ENCODE peak calls at places on chromosomes 3 and 15, in four cellular contexts. U is IMR-90, J is fibroblast of mammary gland, L is endodermal cell. D is an unnamed sample.

GRCh38 chr3:57727096-57727495 is 29.0 kb upstream of the SLMAP start:
- DNase-seq in U (peak), J (peak), L (no peak), D (peak)

GRCh38 chr15:52710050-52710709 is 31.0 kb upstream of the ATOSA start:
- DNase-seq in U (no peak), J (peak), L (no peak), D (peak)

GRCh38 chr15:46174122-46174521 is 539.3 kb downstream of the SQOR start:
- DNase-seq in U (no peak), J (no peak), L (no peak), D (no peak)

GRCh38 chr15:85792872-85793621 is 1.7 kb downstream of the KLHL25 start:
- DNase-seq in U (no peak), J (no peak), L (no peak), D (no peak)

GRCh38 chr3:156483961-156484787 is 70.7 kb downstream of the SSR3 start:
- DNase-seq in U (peak), J (peak), L (no peak), D (peak)

GRCh38 chr3:111577798-111578685 is 17.1 kb downstream of the ZBED2 start:
- DNase-seq in U (peak), J (peak), L (no peak), D (peak)

GRCh38 chr3:19149388-19149787 is 1.1 kb downstream of the KCNH8 start:
- DNase-seq in U (no peak), J (peak), L (peak), D (peak)

GRCh38 chr15:69609176-69609575 is 156.6 kb downstream of the RPLP1 start:
- DNase-seq in U (peak), J (peak), L (peak), D (no peak)

GRCh38 chr15:56038015-56038414 is 44.6 kb upstream of the NEDD4 start:
- DNase-seq in U (peak), J (peak), L (no peak), D (no peak)

GRCh38 chr3:36908647-36909180 is 36.1 kb downstream of the TRANK1 start:
- DNase-seq in U (no peak), J (no peak), L (no peak), D (no peak)

GRCh38 chr15:57920916-57921315 is 144.6 kb downstream of the ALDH1A2 start:
- DNase-seq in U (no peak), J (peak), L (no peak), D (no peak)

GRCh38 chr3:97232635-97233034 is 418.2 kb downstream of the EPHA6 start:
- DNase-seq in U (no peak), J (no peak), L (no peak), D (peak)

GRCh38 chr3:121855555-121855954 is 20.5 kb downstream of the EAF2 start:
- DNase-seq in U (no peak), J (peak), L (peak), D (peak)

GRCh38 chr3:102295756-102296155 is 139.1 kb upstream of the ZPLD1 start:
- DNase-seq in U (no peak), J (no peak), L (no peak), D (no peak)

GRCh38 chr3:62587579-62588031 is 214.3 kb upstream of the FEZF2 start:
- DNase-seq in U (peak), J (peak), L (no peak), D (peak)

GRCh38 chr15:31364301-31365031 is 37.8 kb downstream of the KLF13 start:
- DNase-seq in U (no peak), J (no peak), L (peak), D (peak)

GRCh38 chr15:96414875-96415274 is 84.4 kb downstream of the NR2F2 start:
- DNase-seq in U (no peak), J (no peak), L (no peak), D (no peak)

GRCh38 chr15:96415513-96416217 is 85.2 kb downstream of the NR2F2 start:
- DNase-seq in U (no peak), J (no peak), L (no peak), D (no peak)

GRCh38 chr15:96416934-96417759 is 86.6 kb downstream of the NR2F2 start:
- DNase-seq in U (peak), J (peak), L (peak), D (peak)

GRCh38 chr15:96417760-96418130 is 87.2 kb downstream of the NR2F2 start:
- DNase-seq in U (no peak), J (no peak), L (no peak), D (no peak)

GRCh38 chr15:96416218-96416933 is 85.9 kb downstream of the NR2F2 start:
- DNase-seq in U (no peak), J (no peak), L (peak), D (no peak)
- H3K4me3 ChIP-seq in U (no peak), J (peak), L (peak), D (peak)

GRCh38 chr3:191388823-191389222 is 58.5 kb upstream of the UTS2B start:
- DNase-seq in U (no peak), J (peak), L (no peak), D (no peak)
- TF ChIP-seq CTCF in U (peak), J (peak), L (peak), D (no peak)

GRCh38 chr3:143974877-143975238 is 3.2 kb downstream of the DIPK2A start:
- DNase-seq in U (peak), J (peak), L (no peak), D (peak)
- H3K4me3 ChIP-seq in U (no peak), J (peak), L (peak), D (peak)

GRCh38 chr3:42247576-42248027 is 18.4 kb downstream of the CCK start:
- DNase-seq in U (peak), J (peak), L (peak), D (peak)
- TF ChIP-seq CTCF in U (peak), J (peak), L (peak), D (peak)

DNA sequence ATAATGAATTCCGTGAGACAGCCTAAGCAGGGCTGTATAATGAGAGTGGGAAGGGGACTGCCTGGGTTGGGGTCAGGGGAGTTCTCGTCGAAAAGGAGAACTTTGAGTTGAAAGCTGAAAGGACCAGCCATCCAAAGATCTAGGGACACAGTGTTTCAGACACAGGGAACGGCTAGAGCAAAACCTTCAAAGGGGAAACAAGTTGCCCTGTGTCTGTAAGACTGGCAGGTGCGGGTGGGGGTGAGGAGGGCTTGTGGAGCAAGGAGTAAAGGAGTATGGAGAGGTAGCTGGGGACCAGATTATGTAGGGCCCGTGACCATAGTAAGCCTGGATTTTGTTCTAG is 1.3 kb upstream of the SRP14 start:
- DNase-seq in U (no peak), J (no peak), L (no peak), D (no peak)
- H3K4me3 ChIP-seq in U (no peak), J (peak), L (no peak), D (no peak)

DNA sequence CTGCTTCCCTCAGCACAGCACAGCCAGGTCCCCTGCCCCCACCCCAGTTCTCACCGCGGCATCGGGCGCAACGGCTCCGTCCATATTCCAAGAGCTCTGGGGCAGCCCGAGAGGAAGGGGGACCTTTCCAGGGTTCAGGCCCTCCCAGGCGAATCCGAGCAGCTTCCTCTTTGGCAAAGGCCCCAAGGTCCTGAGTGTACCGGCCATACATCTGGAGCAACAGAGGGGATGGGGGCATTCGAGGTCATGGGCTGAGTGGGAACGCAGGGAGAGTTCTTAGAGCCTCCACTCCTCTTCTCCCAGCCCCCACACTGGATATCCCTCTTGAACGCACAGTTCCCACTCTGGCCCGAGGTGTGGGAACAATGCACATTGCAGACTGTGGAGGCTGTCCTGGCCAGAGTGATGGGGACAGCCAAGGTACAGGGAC is 2.5 kb downstream of the CLCN2 start:
- DNase-seq in U (no peak), J (no peak), L (no peak), D (no peak)
- TF ChIP-seq CTCF in U (no peak), J (no peak), L (no peak), D (no peak)

DNA sequence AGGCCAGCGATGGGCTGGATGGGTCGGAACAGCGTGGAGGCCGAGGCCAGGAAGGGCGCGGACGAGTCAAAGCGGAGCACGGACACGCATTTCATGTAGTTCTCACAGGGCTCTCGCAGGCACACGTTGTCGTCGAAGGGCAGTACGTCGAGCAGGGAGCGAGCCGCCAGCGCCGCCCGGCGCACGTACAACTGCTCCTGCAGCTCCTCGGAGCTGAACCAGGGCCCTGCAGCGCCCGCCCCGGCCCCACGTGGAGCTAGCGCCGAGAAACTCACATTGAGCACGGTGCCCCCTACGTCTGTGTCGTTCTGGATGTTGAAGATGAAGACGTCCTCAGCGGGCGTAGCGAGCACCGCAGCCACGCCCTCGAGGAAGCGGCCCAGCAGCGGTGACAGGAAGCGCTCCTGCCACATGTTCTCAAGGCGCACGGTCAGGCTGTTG is 5.8 kb downstream of the CELSR3 start:
- DNase-seq in U (no peak), J (no peak), L (no peak), D (no peak)
- H3K4me3 ChIP-seq in U (no peak), J (no peak), L (no peak), D (peak)

GRCh38 chr3:148863297-148863696 is 1.8 kb upstream of the CPA3 start:
- DNase-seq in U (no peak), J (no peak), L (no peak), D (no peak)

GRCh38 chr3:148863814-148864213 is 1.3 kb upstream of the CPA3 start:
- DNase-seq in U (no peak), J (no peak), L (no peak), D (no peak)

GRCh38 chr3:148857321-148857720 is 7.8 kb upstream of the CPA3 start:
- DNase-seq in U (no peak), J (no peak), L (no peak), D (no peak)

GRCh38 chr3:148865039-148865438 is at the start of gene CPA3:
- DNase-seq in U (no peak), J (no peak), L (no peak), D (no peak)

DNA sequence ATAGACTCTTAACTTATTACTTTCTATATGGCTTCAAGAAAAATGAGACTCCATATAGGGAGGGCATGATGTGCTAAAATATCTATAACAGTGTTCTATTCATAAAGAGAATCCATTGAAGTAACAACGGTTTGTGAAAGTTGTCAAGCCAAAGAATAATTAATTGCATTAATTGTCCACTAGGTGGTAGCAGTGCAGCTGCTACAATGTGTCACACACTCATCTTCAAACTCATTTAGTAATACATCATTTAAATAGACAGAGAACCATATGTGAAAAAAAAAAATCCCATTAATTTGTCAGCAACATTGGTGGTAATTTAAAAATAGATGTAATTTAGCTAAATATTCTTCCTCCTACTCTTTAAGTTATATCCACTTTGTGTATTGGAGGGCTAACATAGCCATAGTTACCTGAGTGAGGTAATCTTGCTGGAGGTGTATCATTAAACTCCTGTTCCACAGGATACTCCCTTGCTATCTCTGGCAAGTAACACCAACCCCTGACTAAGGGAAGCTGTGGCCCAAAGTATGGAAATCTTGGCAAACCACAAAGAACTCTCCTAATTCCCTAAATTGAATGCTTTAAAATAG is 3.7 kb upstream of the CPA3 start:
- DNase-seq in U (peak), J (peak), L (no peak), D (peak)
- TF ChIP-seq CTCF in U (peak), J (peak), L (peak), D (peak)

D was measured in bronchial epithelial cell.